ENCODE peak calls at places on chromosomes 12 and 14, in eight cellular contexts. One of them, this sample, is unnamed.

GRCh38 chr12:118053071-118053985 is 7.7 kb downstream of the WSB2 start:
- DNase-seq in SK-N-SH: no peak
- DNase-seq in pancreas: no peak
- DNase-seq in heart right ventricle: no peak
- DNase-seq in tibial artery: no peak
- DNase-seq in cardiac muscle cell: no peak
- DNase-seq in DND-41: no peak
- DNase-seq in sigmoid colon: no peak
- DNase-seq in this sample: no peak

GRCh38 chr14:98226411-98226810 is 1045.6 kb downstream of the BCL11B start:
- DNase-seq in SK-N-SH: no peak
- DNase-seq in pancreas: no peak
- DNase-seq in heart right ventricle: no peak
- DNase-seq in tibial artery: peak
- DNase-seq in cardiac muscle cell: no peak
- DNase-seq in DND-41: peak
- DNase-seq in sigmoid colon: no peak
- DNase-seq in this sample: no peak

GRCh38 chr14:30553311-30553989 is 5.5 kb upstream of the G2E3 start:
- DNase-seq in SK-N-SH: no peak
- DNase-seq in pancreas: no peak
- DNase-seq in heart right ventricle: no peak
- DNase-seq in tibial artery: no peak
- DNase-seq in cardiac muscle cell: no peak
- DNase-seq in DND-41: no peak
- DNase-seq in sigmoid colon: no peak
- DNase-seq in this sample: peak

GRCh38 chr14:54782803-54783659 is 119.6 kb downstream of the GCH1 start:
- DNase-seq in SK-N-SH: no peak
- DNase-seq in pancreas: no peak
- DNase-seq in heart right ventricle: no peak
- DNase-seq in tibial artery: no peak
- DNase-seq in cardiac muscle cell: no peak
- DNase-seq in DND-41: peak
- DNase-seq in sigmoid colon: peak
- DNase-seq in this sample: no peak

GRCh38 chr14:64293976-64294671 is at the start of gene ESR2:
- DNase-seq in SK-N-SH: peak
- DNase-seq in pancreas: peak
- DNase-seq in heart right ventricle: no peak
- DNase-seq in tibial artery: no peak
- DNase-seq in cardiac muscle cell: peak
- DNase-seq in DND-41: peak
- DNase-seq in sigmoid colon: no peak
- DNase-seq in this sample: peak

GRCh38 chr14:62691613-62692489 is 353.4 kb downstream of the KCNH5 start:
- DNase-seq in SK-N-SH: no peak
- DNase-seq in pancreas: peak
- DNase-seq in heart right ventricle: no peak
- DNase-seq in tibial artery: no peak
- DNase-seq in cardiac muscle cell: peak
- DNase-seq in DND-41: no peak
- DNase-seq in sigmoid colon: no peak
- DNase-seq in this sample: peak

GRCh38 chr14:76868453-76869170 is 42.4 kb downstream of the LRRC74A start:
- DNase-seq in SK-N-SH: no peak
- DNase-seq in pancreas: no peak
- DNase-seq in heart right ventricle: no peak
- DNase-seq in tibial artery: no peak
- DNase-seq in cardiac muscle cell: no peak
- DNase-seq in DND-41: no peak
- DNase-seq in sigmoid colon: no peak
- DNase-seq in this sample: no peak

GRCh38 chr12:28156804-28157203 is 33.5 kb upstream of the CCDC91 start:
- DNase-seq in SK-N-SH: no peak
- DNase-seq in pancreas: no peak
- DNase-seq in heart right ventricle: no peak
- DNase-seq in tibial artery: no peak
- DNase-seq in cardiac muscle cell: no peak
- DNase-seq in DND-41: no peak
- DNase-seq in sigmoid colon: no peak
- DNase-seq in this sample: no peak

GRCh38 chr14:59118171-59118570 is 70.3 kb upstream of the DAAM1 start:
- DNase-seq in SK-N-SH: no peak
- DNase-seq in pancreas: no peak
- DNase-seq in heart right ventricle: no peak
- DNase-seq in tibial artery: no peak
- DNase-seq in cardiac muscle cell: no peak
- DNase-seq in DND-41: no peak
- DNase-seq in sigmoid colon: no peak
- DNase-seq in this sample: no peak

GRCh38 chr12:30975581-30975980 is 49.0 kb downstream of the TSPAN11 start:
- DNase-seq in SK-N-SH: no peak
- DNase-seq in pancreas: no peak
- DNase-seq in heart right ventricle: no peak
- DNase-seq in tibial artery: no peak
- DNase-seq in cardiac muscle cell: no peak
- DNase-seq in DND-41: no peak
- DNase-seq in sigmoid colon: no peak
- DNase-seq in this sample: no peak

GRCh38 chr14:58315606-58316005 is 17.3 kb downstream of the ARID4A start:
- DNase-seq in SK-N-SH: no peak
- DNase-seq in pancreas: no peak
- DNase-seq in heart right ventricle: no peak
- DNase-seq in tibial artery: no peak
- DNase-seq in cardiac muscle cell: no peak
- DNase-seq in DND-41: no peak
- DNase-seq in sigmoid colon: no peak
- DNase-seq in this sample: no peak

GRCh38 chr12:19972325-19973288 is 395.7 kb upstream of the PDE3A start:
- DNase-seq in SK-N-SH: no peak
- DNase-seq in pancreas: no peak
- DNase-seq in heart right ventricle: no peak
- DNase-seq in tibial artery: no peak
- DNase-seq in cardiac muscle cell: no peak
- DNase-seq in DND-41: no peak
- DNase-seq in sigmoid colon: no peak
- DNase-seq in this sample: peak

GRCh38 chr12:117363953-117364486 is 2.6 kb upstream of the NOS1 start:
- DNase-seq in SK-N-SH: no peak
- DNase-seq in pancreas: no peak
- DNase-seq in heart right ventricle: no peak
- DNase-seq in tibial artery: no peak
- DNase-seq in cardiac muscle cell: no peak
- DNase-seq in DND-41: no peak
- DNase-seq in sigmoid colon: no peak
- DNase-seq in this sample: no peak

GRCh38 chr12:13205809-13206559 is 9.5 kb downstream of the EMP1 start:
- DNase-seq in SK-N-SH: no peak
- DNase-seq in pancreas: no peak
- DNase-seq in heart right ventricle: no peak
- DNase-seq in tibial artery: no peak
- DNase-seq in cardiac muscle cell: no peak
- DNase-seq in DND-41: no peak
- DNase-seq in sigmoid colon: no peak
- DNase-seq in this sample: peak

GRCh38 chr12:30847259-30847658 is 79.3 kb upstream of the TSPAN11 start:
- DNase-seq in SK-N-SH: peak
- DNase-seq in pancreas: no peak
- DNase-seq in heart right ventricle: no peak
- DNase-seq in tibial artery: no peak
- DNase-seq in cardiac muscle cell: peak
- DNase-seq in DND-41: peak
- DNase-seq in sigmoid colon: no peak
- DNase-seq in this sample: peak

GRCh38 chr14:32938719-32939253 is at the start of gene NPAS3:
- DNase-seq in SK-N-SH: peak
- DNase-seq in pancreas: peak
- DNase-seq in heart right ventricle: no peak
- DNase-seq in tibial artery: peak
- DNase-seq in cardiac muscle cell: peak
- DNase-seq in DND-41: no peak
- DNase-seq in sigmoid colon: no peak
- DNase-seq in this sample: no peak

GRCh38 chr14:21518725-21519124 is 7.4 kb downstream of the SALL2 start:
- DNase-seq in SK-N-SH: no peak
- DNase-seq in pancreas: no peak
- DNase-seq in heart right ventricle: no peak
- DNase-seq in tibial artery: no peak
- DNase-seq in cardiac muscle cell: no peak
- DNase-seq in DND-41: no peak
- DNase-seq in sigmoid colon: no peak
- DNase-seq in this sample: no peak

GRCh38 chr14:85222344-85222743 is 307.6 kb upstream of the FLRT2 start:
- DNase-seq in SK-N-SH: no peak
- DNase-seq in pancreas: no peak
- DNase-seq in heart right ventricle: no peak
- DNase-seq in tibial artery: no peak
- DNase-seq in cardiac muscle cell: no peak
- DNase-seq in DND-41: no peak
- DNase-seq in sigmoid colon: no peak
- DNase-seq in this sample: no peak

GRCh38 chr14:85218982-85219381 is 311.0 kb upstream of the FLRT2 start:
- DNase-seq in SK-N-SH: no peak
- DNase-seq in pancreas: no peak
- DNase-seq in heart right ventricle: no peak
- DNase-seq in tibial artery: no peak
- DNase-seq in cardiac muscle cell: no peak
- DNase-seq in DND-41: no peak
- DNase-seq in sigmoid colon: no peak
- DNase-seq in this sample: no peak

GRCh38 chr14:85221832-85222231 is 308.1 kb upstream of the FLRT2 start:
- DNase-seq in SK-N-SH: no peak
- DNase-seq in pancreas: no peak
- DNase-seq in heart right ventricle: no peak
- DNase-seq in tibial artery: no peak
- DNase-seq in cardiac muscle cell: no peak
- DNase-seq in DND-41: no peak
- DNase-seq in sigmoid colon: no peak
- DNase-seq in this sample: no peak

GRCh38 chr14:85223667-85224066 is 306.3 kb upstream of the FLRT2 start:
- DNase-seq in SK-N-SH: no peak
- DNase-seq in pancreas: no peak
- DNase-seq in heart right ventricle: no peak
- DNase-seq in tibial artery: no peak
- DNase-seq in cardiac muscle cell: no peak
- DNase-seq in DND-41: no peak
- DNase-seq in sigmoid colon: no peak
- DNase-seq in this sample: no peak
- H3K4me3 ChIP-seq in SK-N-SH: no peak
- H3K4me3 ChIP-seq in pancreas: no peak
- H3K4me3 ChIP-seq in heart right ventricle: no peak
- H3K4me3 ChIP-seq in tibial artery: no peak
- H3K4me3 ChIP-seq in cardiac muscle cell: no peak
- H3K4me3 ChIP-seq in DND-41: no peak
- H3K4me3 ChIP-seq in sigmoid colon: no peak
- H3K4me3 ChIP-seq in this sample: no peak

DNA sequence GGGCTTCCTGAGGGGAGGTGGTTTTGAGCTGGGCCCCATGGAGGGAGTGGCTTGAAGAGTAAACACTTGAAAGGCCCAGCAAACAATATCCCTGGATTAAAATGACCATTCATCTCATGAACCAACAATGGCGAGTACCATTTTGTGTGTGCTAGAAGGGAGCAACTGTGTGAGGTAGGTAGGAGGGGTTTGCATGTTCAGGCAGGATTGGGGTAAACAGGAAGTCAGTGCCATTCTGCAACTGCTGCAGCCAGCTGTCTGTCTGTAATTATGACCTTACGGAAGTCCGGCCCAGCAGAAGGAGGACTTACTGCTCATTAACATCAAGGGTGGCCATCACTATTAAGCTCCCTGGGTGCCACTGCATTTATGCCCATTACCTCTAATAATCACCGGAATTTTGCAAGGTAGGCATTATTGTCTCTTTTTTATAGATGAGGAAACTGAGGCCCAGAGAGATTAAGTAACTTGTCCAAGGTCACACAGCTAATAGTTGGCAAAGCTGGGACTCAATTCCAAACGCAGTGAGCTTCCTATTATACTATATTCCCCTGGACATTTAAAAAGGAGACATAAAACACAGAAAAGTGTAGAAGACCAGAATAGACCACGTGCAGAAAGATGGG is 16.6 kb upstream of the IFI27L2 start:
- DNase-seq in SK-N-SH: no peak
- DNase-seq in pancreas: no peak
- DNase-seq in heart right ventricle: no peak
- DNase-seq in tibial artery: no peak
- DNase-seq in cardiac muscle cell: no peak
- DNase-seq in DND-41: peak
- DNase-seq in sigmoid colon: no peak
- DNase-seq in this sample: no peak
- TF ChIP-seq CTCF in SK-N-SH: no peak
- TF ChIP-seq CTCF in pancreas: no peak
- TF ChIP-seq CTCF in heart right ventricle: no peak
- TF ChIP-seq CTCF in tibial artery: no peak
- TF ChIP-seq CTCF in cardiac muscle cell: no peak
- TF ChIP-seq CTCF in DND-41: no peak
- TF ChIP-seq CTCF in sigmoid colon: no peak
- TF ChIP-seq CTCF in this sample: no peak

GRCh38 chr14:94575730-94576585 is 5.3 kb upstream of the SERPINA5 start:
- DNase-seq in SK-N-SH: no peak
- DNase-seq in pancreas: peak
- DNase-seq in heart right ventricle: no peak
- DNase-seq in tibial artery: peak
- DNase-seq in cardiac muscle cell: no peak
- DNase-seq in DND-41: no peak
- DNase-seq in sigmoid colon: no peak
- DNase-seq in this sample: peak
- H3K27ac ChIP-seq in SK-N-SH: no peak
- H3K27ac ChIP-seq in pancreas: peak
- H3K27ac ChIP-seq in heart right ventricle: no peak
- H3K27ac ChIP-seq in tibial artery: no peak
- H3K27ac ChIP-seq in cardiac muscle cell: no peak
- H3K27ac ChIP-seq in DND-41: no peak
- H3K27ac ChIP-seq in sigmoid colon: no peak
- H3K27ac ChIP-seq in this sample: no peak

GRCh38 chr12:41946106-41946505 is 198.6 kb downstream of the GXYLT1 start:
- DNase-seq in SK-N-SH: no peak
- DNase-seq in pancreas: no peak
- DNase-seq in heart right ventricle: no peak
- DNase-seq in tibial artery: no peak
- DNase-seq in cardiac muscle cell: no peak
- DNase-seq in DND-41: no peak
- DNase-seq in sigmoid colon: no peak
- DNase-seq in this sample: no peak

GRCh38 chr12:41940571-41940970 is 204.1 kb downstream of the GXYLT1 start:
- DNase-seq in SK-N-SH: no peak
- DNase-seq in pancreas: no peak
- DNase-seq in heart right ventricle: no peak
- DNase-seq in tibial artery: no peak
- DNase-seq in cardiac muscle cell: no peak
- DNase-seq in DND-41: no peak
- DNase-seq in sigmoid colon: no peak
- DNase-seq in this sample: no peak

GRCh38 chr12:41943671-41944070 is 201.0 kb downstream of the GXYLT1 start:
- DNase-seq in SK-N-SH: no peak
- DNase-seq in pancreas: no peak
- DNase-seq in heart right ventricle: no peak
- DNase-seq in tibial artery: no peak
- DNase-seq in cardiac muscle cell: no peak
- DNase-seq in DND-41: no peak
- DNase-seq in sigmoid colon: no peak
- DNase-seq in this sample: no peak

GRCh38 chr12:41942355-41942754 is 202.3 kb downstream of the GXYLT1 start:
- DNase-seq in SK-N-SH: no peak
- DNase-seq in pancreas: no peak
- DNase-seq in heart right ventricle: no peak
- DNase-seq in tibial artery: no peak
- DNase-seq in cardiac muscle cell: no peak
- DNase-seq in DND-41: no peak
- DNase-seq in sigmoid colon: no peak
- DNase-seq in this sample: no peak

GRCh38 chr12:41944241-41944640 is 200.4 kb downstream of the GXYLT1 start:
- DNase-seq in SK-N-SH: no peak
- DNase-seq in pancreas: no peak
- DNase-seq in heart right ventricle: no peak
- DNase-seq in tibial artery: no peak
- DNase-seq in cardiac muscle cell: no peak
- DNase-seq in DND-41: no peak
- DNase-seq in sigmoid colon: no peak
- DNase-seq in this sample: no peak
- H3K4me3 ChIP-seq in SK-N-SH: no peak
- H3K4me3 ChIP-seq in pancreas: no peak
- H3K4me3 ChIP-seq in heart right ventricle: no peak
- H3K4me3 ChIP-seq in tibial artery: no peak
- H3K4me3 ChIP-seq in cardiac muscle cell: no peak
- H3K4me3 ChIP-seq in DND-41: no peak
- H3K4me3 ChIP-seq in sigmoid colon: no peak
- H3K4me3 ChIP-seq in this sample: no peak

This sample was measured in brain microvascular endothelial cell.